ENCODE peak calls at places on chromosomes 2 and 18, in four cellular contexts. One of them, this sample, is unnamed.
A peak's percentile ranks its signal among the peaks of the same experiment; 100 is the strongest.

GRCh38 chr2:220006152-220006551 is 378.7 kb downstream of the SLC4A3 start:
- DNase-seq in K562: no peak
- DNase-seq in GM12891: no peak
- DNase-seq in GM12878: no peak
- DNase-seq in this sample: no peak

GRCh38 chr18:65606551-65607130 is 144.2 kb upstream of the CDH7 start:
- DNase-seq in K562: no peak
- DNase-seq in GM12891: no peak
- DNase-seq in GM12878: no peak
- DNase-seq in this sample: no peak

GRCh38 chr18:58453167-58453804 is 175.6 kb downstream of the ALPK2 start:
- DNase-seq in K562: no peak
- DNase-seq in GM12891: no peak
- DNase-seq in GM12878: no peak
- DNase-seq in this sample: no peak

GRCh38 chr2:98822301-98823164 is 91.6 kb upstream of the MGAT4A start:
- DNase-seq in K562: no peak
- DNase-seq in GM12891: no peak
- DNase-seq in GM12878: no peak
- DNase-seq in this sample: no peak

GRCh38 chr2:71884303-71885042 is 263.2 kb downstream of the CYP26B1 start:
- DNase-seq in K562: no peak
- DNase-seq in GM12891: no peak
- DNase-seq in GM12878: no peak
- DNase-seq in this sample: peak; percentile 56

GRCh38 chr2:68032702-68033101 is 30.1 kb downstream of the C1D start:
- DNase-seq in K562: peak; percentile 17
- DNase-seq in GM12891: no peak
- DNase-seq in GM12878: no peak
- DNase-seq in this sample: no peak

GRCh38 chr2:68877079-68877772 is 6.0 kb upstream of the BMP10 start:
- DNase-seq in K562: no peak
- DNase-seq in GM12891: no peak
- DNase-seq in GM12878: no peak
- DNase-seq in this sample: no peak

GRCh38 chr2:74817333-74817732 is 16.6 kb upstream of the HK2 start:
- DNase-seq in K562: no peak
- DNase-seq in GM12891: no peak
- DNase-seq in GM12878: no peak
- DNase-seq in this sample: peak; percentile 71

GRCh38 chr18:49565656-49566055 is 3.8 kb downstream of the LIPG start:
- DNase-seq in K562: no peak
- DNase-seq in GM12891: no peak
- DNase-seq in GM12878: no peak
- DNase-seq in this sample: no peak

GRCh38 chr2:197675711-197676188 is 363 bp upstream of the RFTN2 start:
- DNase-seq in K562: no peak
- DNase-seq in GM12891: no peak
- DNase-seq in GM12878: no peak
- DNase-seq in this sample: no peak

GRCh38 chr18:22335644-22336275 is 82.0 kb downstream of the CTAGE1 start:
- DNase-seq in K562: no peak
- DNase-seq in GM12891: no peak
- DNase-seq in GM12878: no peak
- DNase-seq in this sample: no peak

GRCh38 chr18:68263481-68263880 is 451.4 kb downstream of the TMX3 start:
- DNase-seq in K562: no peak
- DNase-seq in GM12891: no peak
- DNase-seq in GM12878: no peak
- DNase-seq in this sample: no peak

GRCh38 chr18:33755918-33756590 is 178.0 kb downstream of the ASXL3 start:
- DNase-seq in K562: no peak
- DNase-seq in GM12891: no peak
- DNase-seq in GM12878: no peak
- DNase-seq in this sample: no peak

GRCh38 chr18:63564021-63564420 is 21.9 kb downstream of the SERPINB12 start:
- DNase-seq in K562: no peak
- DNase-seq in GM12891: no peak
- DNase-seq in GM12878: no peak
- DNase-seq in this sample: no peak

GRCh38 chr2:131125195-131125757 is 20.1 kb downstream of the PLEKHB2 start:
- DNase-seq in K562: no peak
- DNase-seq in GM12891: no peak
- DNase-seq in GM12878: no peak
- DNase-seq in this sample: no peak

GRCh38 chr2:70440621-70441020 is 113.0 kb downstream of the TGFA start:
- DNase-seq in K562: no peak
- DNase-seq in GM12891: no peak
- DNase-seq in GM12878: no peak
- DNase-seq in this sample: peak; percentile 57

GRCh38 chr18:76449110-76449453 is 46.0 kb downstream of the ZNF516 start:
- DNase-seq in K562: no peak
- DNase-seq in GM12891: no peak
- DNase-seq in GM12878: no peak
- DNase-seq in this sample: no peak

GRCh38 chr2:151357359-151357758 is at the start of gene TNFAIP6:
- DNase-seq in K562: no peak
- DNase-seq in GM12891: no peak
- DNase-seq in GM12878: no peak
- DNase-seq in this sample: peak; percentile 55
- TF ChIP-seq POLR2AphosphoS5 in K562: no peak
- TF ChIP-seq POLR2AphosphoS5 in GM12891: no peak
- TF ChIP-seq POLR2AphosphoS5 in GM12878: no peak
- TF ChIP-seq POLR2AphosphoS5 in this sample: no peak

DNA sequence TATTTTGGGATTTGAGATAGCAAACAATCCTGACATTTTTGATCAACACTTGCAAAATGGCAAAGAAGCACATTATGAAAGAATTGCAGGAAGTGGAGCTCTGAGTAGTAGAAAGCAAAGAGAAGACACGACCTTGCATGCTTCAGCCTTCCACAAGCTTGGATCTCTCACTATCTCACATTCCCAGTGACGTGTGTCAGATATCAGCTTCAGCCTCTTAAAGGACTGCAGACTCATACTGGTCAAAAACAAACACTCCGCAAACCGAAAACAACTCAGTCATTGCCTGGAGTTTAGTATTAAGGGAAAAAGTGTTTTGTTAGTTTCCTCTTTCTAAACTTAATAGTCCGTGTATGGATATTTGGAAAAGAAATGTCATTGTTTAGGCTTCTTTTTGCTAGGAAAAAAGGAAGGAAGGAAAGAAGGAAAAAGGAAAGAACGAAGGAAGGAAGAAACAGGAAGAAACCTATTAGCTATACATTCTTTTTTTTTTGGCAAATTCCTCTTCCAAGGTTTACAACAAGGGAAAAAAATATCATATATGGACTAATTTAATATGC is 32.6 kb upstream of the SLC40A1 start:
- DNase-seq in K562: peak; percentile 69
- DNase-seq in GM12891: no peak
- DNase-seq in GM12878: no peak
- DNase-seq in this sample: no peak
- TF ChIP-seq SPI1 in K562: no peak
- TF ChIP-seq SPI1 in GM12891: no peak
- TF ChIP-seq SPI1 in GM12878: no peak
- TF ChIP-seq SPI1 in this sample: no peak

DNA sequence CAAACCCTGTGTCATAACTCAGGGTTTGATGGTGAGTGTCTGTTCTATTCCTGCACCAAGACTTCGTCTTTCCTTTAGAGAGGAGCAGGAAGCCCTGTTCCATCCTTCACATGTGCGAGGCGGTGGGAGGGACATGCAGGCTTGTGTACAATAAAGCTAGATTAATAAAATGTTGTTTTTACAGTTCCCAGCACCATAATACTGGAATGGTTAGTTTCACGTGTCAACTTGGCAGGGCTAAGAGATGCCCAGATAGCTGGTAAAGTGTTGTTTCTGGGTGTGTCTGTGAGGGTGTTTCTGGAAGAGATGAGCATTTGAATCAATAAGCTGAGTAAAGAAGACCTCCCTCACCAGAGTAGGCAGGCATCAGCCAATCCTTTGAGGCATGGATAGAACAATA is 48.8 kb upstream of the NPAS2 start:
- DNase-seq in K562: no peak
- DNase-seq in GM12891: no peak
- DNase-seq in GM12878: no peak
- DNase-seq in this sample: no peak
- TF ChIP-seq POLR2AphosphoS5 in K562: no peak
- TF ChIP-seq POLR2AphosphoS5 in GM12891: no peak
- TF ChIP-seq POLR2AphosphoS5 in GM12878: no peak
- TF ChIP-seq POLR2AphosphoS5 in this sample: no peak

GRCh38 chr18:25568926-25569325 is 217.0 kb upstream of the ZNF521 start:
- DNase-seq in K562: no peak
- DNase-seq in GM12891: no peak
- DNase-seq in GM12878: no peak
- DNase-seq in this sample: no peak

GRCh38 chr18:25563346-25563745 is 211.4 kb upstream of the ZNF521 start:
- DNase-seq in K562: no peak
- DNase-seq in GM12891: no peak
- DNase-seq in GM12878: no peak
- DNase-seq in this sample: no peak

GRCh38 chr18:25560369-25560768 is 208.4 kb upstream of the ZNF521 start:
- DNase-seq in K562: no peak
- DNase-seq in GM12891: no peak
- DNase-seq in GM12878: no peak
- DNase-seq in this sample: no peak

GRCh38 chr18:25561923-25562322 is 210.0 kb upstream of the ZNF521 start:
- DNase-seq in K562: peak; percentile 37
- DNase-seq in GM12891: peak; percentile 2
- DNase-seq in GM12878: no peak
- DNase-seq in this sample: peak; percentile 21

DNA sequence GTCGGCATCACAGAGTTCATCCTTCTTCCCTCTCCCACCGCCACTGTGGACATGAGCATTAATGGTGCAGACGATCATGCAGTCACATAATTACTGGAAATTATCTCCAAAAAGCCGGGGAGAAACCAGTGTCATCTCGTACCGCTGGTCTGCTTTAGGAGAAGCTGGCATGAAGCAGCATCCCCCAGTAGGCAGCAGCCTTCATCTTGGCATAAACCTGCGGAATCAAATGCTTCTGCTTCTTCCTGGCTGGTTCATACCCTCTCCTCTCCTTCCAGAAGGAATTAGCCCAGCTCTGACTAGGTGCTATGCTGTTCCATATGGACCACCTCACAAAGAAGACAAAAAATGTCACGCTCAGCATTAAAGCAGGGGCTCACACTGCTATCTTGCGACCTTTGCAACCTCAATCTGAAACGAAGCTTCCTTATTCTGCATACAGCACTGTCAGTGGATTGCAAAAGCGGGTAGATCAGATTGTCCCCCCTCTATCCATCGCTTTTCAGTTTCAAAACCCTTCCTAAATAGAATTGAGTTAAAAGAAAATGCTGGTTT is 211.9 kb upstream of the ZNF521 start:
- DNase-seq in K562: no peak
- DNase-seq in GM12891: no peak
- DNase-seq in GM12878: no peak
- DNase-seq in this sample: no peak
- TF ChIP-seq SPI1 in K562: no peak
- TF ChIP-seq SPI1 in GM12891: no peak
- TF ChIP-seq SPI1 in GM12878: no peak
- TF ChIP-seq SPI1 in this sample: no peak

DNA sequence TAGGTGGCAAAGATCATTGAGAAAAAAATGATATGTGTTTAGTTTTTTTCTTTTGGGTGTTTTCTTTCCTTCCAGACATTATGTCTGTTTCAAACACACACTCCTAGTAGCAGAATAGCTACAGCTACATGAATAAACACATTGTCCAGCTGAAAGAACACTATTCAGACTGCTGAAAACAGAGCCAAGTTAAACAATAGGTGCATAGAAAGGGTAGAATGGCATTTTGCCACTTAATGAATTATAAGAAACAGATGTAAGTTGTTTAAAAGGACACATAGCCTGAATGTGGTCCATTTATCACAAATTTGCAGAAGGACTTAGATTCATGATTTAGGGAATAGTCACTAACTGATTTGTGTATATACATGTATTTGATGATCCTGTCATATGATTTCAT is 20.1 kb downstream of the CTLA4 start:
- DNase-seq in K562: no peak
- DNase-seq in GM12891: no peak
- DNase-seq in GM12878: no peak
- DNase-seq in this sample: no peak
- TF ChIP-seq POLR2AphosphoS5 in K562: no peak
- TF ChIP-seq POLR2AphosphoS5 in GM12891: no peak
- TF ChIP-seq POLR2AphosphoS5 in GM12878: no peak
- TF ChIP-seq POLR2AphosphoS5 in this sample: no peak

GRCh38 chr2:72927619-72928537 is 10.6 kb downstream of the EMX1 start:
- DNase-seq in K562: no peak
- DNase-seq in GM12891: no peak
- DNase-seq in GM12878: no peak
- DNase-seq in this sample: no peak
- TF ChIP-seq SPI1 in K562: no peak
- TF ChIP-seq SPI1 in GM12891: no peak
- TF ChIP-seq SPI1 in GM12878: no peak
- TF ChIP-seq SPI1 in this sample: no peak

GRCh38 chr2:137838255-137839092 is 125.8 kb upstream of the HNMT start:
- DNase-seq in K562: peak; percentile 61
- DNase-seq in GM12891: no peak
- DNase-seq in GM12878: no peak
- DNase-seq in this sample: peak; percentile 41
- TF ChIP-seq POLR2AphosphoS5 in K562: no peak
- TF ChIP-seq POLR2AphosphoS5 in GM12891: no peak
- TF ChIP-seq POLR2AphosphoS5 in GM12878: no peak
- TF ChIP-seq POLR2AphosphoS5 in this sample: no peak

DNA sequence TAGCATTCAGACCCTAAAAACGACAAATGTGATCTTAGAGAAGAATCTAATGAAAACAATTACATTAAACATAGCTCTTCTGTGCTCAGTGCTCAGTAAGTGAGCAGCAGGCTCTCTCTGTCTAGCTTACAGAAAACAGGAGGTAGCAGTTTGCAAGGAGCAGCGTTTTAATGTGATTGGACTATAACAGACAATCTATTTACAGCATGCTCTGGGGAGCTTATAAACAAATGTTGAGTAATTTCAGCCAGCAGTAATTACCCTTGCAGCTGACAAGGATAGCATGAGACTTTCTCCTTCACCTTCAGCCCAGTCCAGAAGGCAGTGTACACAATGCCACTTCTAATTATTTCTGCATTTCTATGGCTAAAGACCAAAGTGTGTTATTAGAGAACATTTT is 270.4 kb downstream of the FIGN start:
- DNase-seq in K562: no peak
- DNase-seq in GM12891: no peak
- DNase-seq in GM12878: no peak
- DNase-seq in this sample: no peak
- TF ChIP-seq SPI1 in K562: no peak
- TF ChIP-seq SPI1 in GM12891: no peak
- TF ChIP-seq SPI1 in GM12878: no peak
- TF ChIP-seq SPI1 in this sample: no peak

This sample was measured in HL-60.